ENCODE peak calls at places on chromosomes 2 and 18, in seven cellular contexts. M, N, B, Z, O, J and Y are unnamed samples.

GRCh38 chr2:121075006-121075545 is 209.9 kb downstream of the TFCP2L1 start:
- DNase-seq in J (no peak), N (no peak), B (no peak), Z (peak), O (no peak), M (no peak), Y (peak)

GRCh38 chr2:33275689-33276444 is 200.6 kb upstream of the RASGRP3 start:
- DNase-seq in B (no peak), N (no peak), M (no peak), J (peak), O (no peak), Z (peak), Y (no peak)

GRCh38 chr2:124542932-124543640 is 518.0 kb downstream of the CNTNAP5 start:
- DNase-seq in N (no peak), J (no peak), B (no peak), Z (no peak), O (no peak), M (peak), Y (no peak)

GRCh38 chr2:218402911-218403411 is 3.3 kb downstream of the CTDSP1 start:
- DNase-seq in Z (no peak), J (no peak), O (no peak), B (no peak), M (no peak), N (no peak), Y (no peak)

GRCh38 chr2:65722028-65722427 is 289.6 kb upstream of the SPRED2 start:
- DNase-seq in J (no peak), N (peak), Z (peak), M (peak), O (peak), B (no peak), Y (peak)

GRCh38 chr2:234163510-234163909 is 113.0 kb downstream of the SPP2 start:
- DNase-seq in N (no peak), Z (no peak), B (no peak), M (no peak), J (no peak), O (no peak), Y (no peak)

GRCh38 chr18:2903006-2903405 is 56.2 kb downstream of the EMILIN2 start:
- DNase-seq in M (peak), B (no peak), Z (peak), J (no peak), N (no peak), O (peak), Y (no peak)

GRCh38 chr2:234989183-234989701 is 37.4 kb downstream of the SH3BP4 start:
- DNase-seq in J (no peak), M (peak), O (peak), B (no peak), Z (peak), N (no peak), Y (no peak)

GRCh38 chr18:79404567-79404910 is 8.8 kb downstream of the NFATC1 start:
- DNase-seq in O (no peak), J (no peak), B (no peak), Z (no peak), N (no peak), M (no peak), Y (no peak)

GRCh38 chr18:48342125-48342524 is 67.1 kb downstream of the ZBTB7C start:
- DNase-seq in M (no peak), J (no peak), Z (no peak), O (no peak), B (no peak), N (no peak), Y (no peak)

GRCh38 chr2:24672589-24672988 is 120.6 kb downstream of the PTRHD1 start:
- DNase-seq in J (no peak), O (no peak), Z (no peak), N (no peak), B (no peak), M (no peak), Y (no peak)

GRCh38 chr2:128308284-128308731 is 10.4 kb downstream of the HS6ST1 start:
- DNase-seq in Z (no peak), J (no peak), N (no peak), O (peak), B (no peak), M (no peak), Y (no peak)

GRCh38 chr2:131154647-131155046 is 49.5 kb downstream of the PLEKHB2 start:
- DNase-seq in N (no peak), J (no peak), M (no peak), B (no peak), O (no peak), Z (no peak), Y (no peak)

GRCh38 chr2:96841707-96842495 is 1.9 kb downstream of the ANKRD23 start:
- DNase-seq in O (no peak), B (no peak), Z (no peak), N (no peak), M (no peak), J (no peak), Y (no peak)

GRCh38 chr2:31476511-31477171 is 62.1 kb upstream of the XDH start:
- DNase-seq in Z (no peak), J (no peak), O (no peak), M (no peak), N (no peak), B (no peak), Y (no peak)

GRCh38 chr2:237982039-237982725 is 15.4 kb downstream of the UBE2F start:
- DNase-seq in B (no peak), N (no peak), O (no peak), M (no peak), Z (no peak), J (no peak), Y (no peak)

GRCh38 chr18:75654928-75655745 is 227.6 kb upstream of the SMIM21 start:
- DNase-seq in Z (no peak), N (no peak), O (peak), J (no peak), B (no peak), M (peak), Y (no peak)

GRCh38 chr2:234526711-234527110 is 29.8 kb upstream of the ARL4C start:
- DNase-seq in M (no peak), J (no peak), N (no peak), O (no peak), B (no peak), Z (no peak), Y (no peak)

GRCh38 chr2:224085246-224085645 is 46.2 kb upstream of the SERPINE2 start:
- DNase-seq in N (no peak), Z (peak), J (no peak), B (no peak), M (no peak), O (no peak), Y (no peak)

GRCh38 chr2:185417688-185418087 is 320.9 kb upstream of the FSIP2 start:
- DNase-seq in Z (no peak), M (no peak), B (no peak), J (no peak), N (no peak), O (no peak), Y (no peak)

GRCh38 chr2:217075225-217075802 is 215.4 kb upstream of the TNP1 start:
- DNase-seq in O (no peak), Z (peak), M (no peak), B (no peak), J (no peak), N (peak), Y (no peak)

GRCh38 chr2:144323946-144324345 is 196.0 kb downstream of the ZEB2 start:
- DNase-seq in B (no peak), J (no peak), N (no peak), Z (peak), O (no peak), M (no peak), Y (no peak)

GRCh38 chr2:112494839-112495238 is 12.9 kb downstream of the TTL start:
- DNase-seq in N (no peak), Z (no peak), O (no peak), J (no peak), B (no peak), M (no peak), Y (no peak)

GRCh38 chr2:9799011-9799596 is 44.2 kb upstream of the TAF1B start:
- DNase-seq in J (no peak), N (no peak), M (no peak), O (no peak), B (no peak), Z (no peak), Y (no peak)

GRCh38 chr2:219997341-219997851 is 370.0 kb downstream of the SLC4A3 start:
- DNase-seq in N (peak), J (no peak), B (no peak), Z (peak), O (peak), M (peak), Y (peak)

GRCh38 chr2:46943881-46944798 is 28.5 kb upstream of the MCFD2 start:
- DNase-seq in J (peak), B (no peak), N (no peak), O (no peak), M (no peak), Z (no peak), Y (no peak)

GRCh38 chr2:35741556-35741955 is 614.0 kb upstream of the CRIM1 start:
- DNase-seq in M (no peak), B (no peak), N (no peak), Z (peak), J (no peak), O (no peak), Y (no peak)

GRCh38 chr18:57836557-57836956 is 33.4 kb upstream of the ATP8B1 start:
- DNase-seq in B (no peak), Z (no peak), M (no peak), J (no peak), N (no peak), O (no peak), Y (no peak)

GRCh38 chr2:84792856-84793522 is 87.9 kb downstream of the TRABD2A start:
- DNase-seq in M (no peak), N (no peak), J (no peak), B (no peak), Z (peak), O (no peak), Y (no peak)

GRCh38 chr18:32081881-32082280 is 9.8 kb upstream of the RNF138 start:
- DNase-seq in Z (no peak), M (no peak), N (no peak), B (no peak), O (no peak), J (no peak), Y (no peak)

GRCh38 chr18:50475538-50476193 is 84.2 kb upstream of the MAPK4 start:
- DNase-seq in M (no peak), J (no peak), B (no peak), Z (no peak), O (no peak), N (no peak), Y (no peak)

GRCh38 chr2:27123302-27124150 is at the start of gene ABHD1:
- DNase-seq in J (peak), B (peak), N (peak), Z (peak), O (peak), M (peak), Y (peak)

GRCh38 chr18:48804856-48805610 is 145.7 kb downstream of the SMAD7 start:
- DNase-seq in N (no peak), M (no peak), B (no peak), O (peak), Z (no peak), J (no peak), Y (peak)

GRCh38 chr18:23920054-23920453 is 94.5 kb upstream of the TTC39C start:
- DNase-seq in J (no peak), M (no peak), N (no peak), B (no peak), O (no peak), Z (peak), Y (no peak)

GRCh38 chr18:62938451-62938850 is 223.1 kb downstream of the PHLPP1 start:
- DNase-seq in O (no peak), M (no peak), Z (no peak), B (no peak), J (no peak), N (no peak), Y (no peak)

GRCh38 chr2:144330951-144331651 is 188.8 kb downstream of the ZEB2 start:
- DNase-seq in J (peak), B (no peak), Z (peak), M (peak), N (no peak), O (no peak), Y (no peak)